ENCODE peak calls at places on chromosome 12, in six cellular contexts. One of them, this sample, is unnamed.
A peak's percentile ranks its signal among the peaks of the same experiment; 100 is the strongest.

GRCh38 chr12:126831115-126831514 is 1435.9 kb upstream of the TMEM132C start:
- DNase-seq in ovary: no peak
- DNase-seq in esophagus squamous epithelium: no peak
- DNase-seq in heart left ventricle: no peak
- DNase-seq in IMR-90: no peak
- DNase-seq in body of pancreas: no peak
- DNase-seq in this sample: no peak

GRCh38 chr12:19095869-19096480 is 33.6 kb upstream of the PLEKHA5 start:
- DNase-seq in ovary: no peak
- DNase-seq in esophagus squamous epithelium: no peak
- DNase-seq in heart left ventricle: no peak
- DNase-seq in IMR-90: peak; percentile 17
- DNase-seq in body of pancreas: no peak
- DNase-seq in this sample: no peak

GRCh38 chr12:32273712-32274111 is 125.6 kb upstream of the FGD4 start:
- DNase-seq in ovary: no peak
- DNase-seq in esophagus squamous epithelium: no peak
- DNase-seq in heart left ventricle: no peak
- DNase-seq in IMR-90: no peak
- DNase-seq in body of pancreas: no peak
- DNase-seq in this sample: no peak

GRCh38 chr12:105194947-105195346 is 41.0 kb downstream of the APPL2 start:
- DNase-seq in ovary: no peak
- DNase-seq in esophagus squamous epithelium: no peak
- DNase-seq in heart left ventricle: no peak
- DNase-seq in IMR-90: no peak
- DNase-seq in body of pancreas: no peak
- DNase-seq in this sample: no peak

GRCh38 chr12:45670339-45671065 is 59.0 kb upstream of the ARID2 start:
- DNase-seq in ovary: no peak
- DNase-seq in esophagus squamous epithelium: no peak
- DNase-seq in heart left ventricle: no peak
- DNase-seq in IMR-90: no peak
- DNase-seq in body of pancreas: no peak
- DNase-seq in this sample: no peak

GRCh38 chr12:116719661-116720060 is 18.2 kb downstream of the SPRING1 start:
- DNase-seq in ovary: no peak
- DNase-seq in esophagus squamous epithelium: no peak
- DNase-seq in heart left ventricle: no peak
- DNase-seq in IMR-90: no peak
- DNase-seq in body of pancreas: no peak
- DNase-seq in this sample: no peak

GRCh38 chr12:49970658-49971057 is 2.1 kb upstream of the AQP6 start:
- DNase-seq in ovary: no peak
- DNase-seq in esophagus squamous epithelium: no peak
- DNase-seq in heart left ventricle: no peak
- DNase-seq in IMR-90: no peak
- DNase-seq in body of pancreas: no peak
- DNase-seq in this sample: no peak

GRCh38 chr12:5433081-5433839 is 1.4 kb downstream of the NTF3 start:
- DNase-seq in ovary: peak; percentile 62
- DNase-seq in esophagus squamous epithelium: no peak
- DNase-seq in heart left ventricle: no peak
- DNase-seq in IMR-90: peak; percentile 63
- DNase-seq in body of pancreas: no peak
- DNase-seq in this sample: no peak

GRCh38 chr12:77325505-77325904 is 260.1 kb upstream of the E2F7 start:
- DNase-seq in ovary: peak; percentile 47
- DNase-seq in esophagus squamous epithelium: no peak
- DNase-seq in heart left ventricle: peak; percentile 52
- DNase-seq in IMR-90: no peak
- DNase-seq in body of pancreas: no peak
- DNase-seq in this sample: no peak

GRCh38 chr12:4272014-4272975 is 1.3 kb upstream of the CCND2 start:
- DNase-seq in ovary: peak; percentile 62
- DNase-seq in esophagus squamous epithelium: peak; percentile 67
- DNase-seq in heart left ventricle: peak; percentile 86
- DNase-seq in IMR-90: peak; percentile 6
- DNase-seq in body of pancreas: peak; percentile 67
- DNase-seq in this sample: peak; percentile 60

GRCh38 chr12:1350055-1350933 is 244.1 kb downstream of the FBXL14 start:
- DNase-seq in ovary: no peak
- DNase-seq in esophagus squamous epithelium: no peak
- DNase-seq in heart left ventricle: no peak
- DNase-seq in IMR-90: peak; percentile 86
- DNase-seq in body of pancreas: no peak
- DNase-seq in this sample: no peak

GRCh38 chr12:1527789-1528188 is 66.6 kb downstream of the FBXL14 start:
- DNase-seq in ovary: no peak
- DNase-seq in esophagus squamous epithelium: no peak
- DNase-seq in heart left ventricle: no peak
- DNase-seq in IMR-90: peak; percentile 92
- DNase-seq in body of pancreas: no peak
- DNase-seq in this sample: no peak

GRCh38 chr12:105740970-105741725 is 397.6 kb downstream of the NUAK1 start:
- DNase-seq in ovary: peak; percentile 46
- DNase-seq in esophagus squamous epithelium: no peak
- DNase-seq in heart left ventricle: peak; percentile 71
- DNase-seq in IMR-90: peak; percentile 30
- DNase-seq in body of pancreas: no peak
- DNase-seq in this sample: peak; percentile 66

GRCh38 chr12:49058366-49059062 is 2.1 kb downstream of the KMT2D start:
- DNase-seq in ovary: no peak
- DNase-seq in esophagus squamous epithelium: no peak
- DNase-seq in heart left ventricle: peak; percentile 51
- DNase-seq in IMR-90: no peak
- DNase-seq in body of pancreas: no peak
- DNase-seq in this sample: no peak

GRCh38 chr12:10082057-10082874 is 16.5 kb downstream of the CLEC1A start:
- DNase-seq in ovary: no peak
- DNase-seq in esophagus squamous epithelium: no peak
- DNase-seq in heart left ventricle: no peak
- DNase-seq in IMR-90: no peak
- DNase-seq in body of pancreas: no peak
- DNase-seq in this sample: no peak

GRCh38 chr12:5388581-5389535 is 43.0 kb upstream of the NTF3 start:
- DNase-seq in ovary: no peak
- DNase-seq in esophagus squamous epithelium: no peak
- DNase-seq in heart left ventricle: no peak
- DNase-seq in IMR-90: peak; percentile 18
- DNase-seq in body of pancreas: no peak
- DNase-seq in this sample: no peak

GRCh38 chr12:49763006-49763591 is 21.7 kb downstream of the TMBIM6 start:
- DNase-seq in ovary: peak; percentile 60
- DNase-seq in esophagus squamous epithelium: no peak
- DNase-seq in heart left ventricle: peak; percentile 86
- DNase-seq in IMR-90: peak; percentile 39
- DNase-seq in body of pancreas: peak; percentile 62
- DNase-seq in this sample: peak; percentile 75

GRCh38 chr12:91958816-91959215 is 186.8 kb downstream of the BTG1 start:
- DNase-seq in ovary: no peak
- DNase-seq in esophagus squamous epithelium: no peak
- DNase-seq in heart left ventricle: no peak
- DNase-seq in IMR-90: peak; percentile 86
- DNase-seq in body of pancreas: no peak
- DNase-seq in this sample: no peak

GRCh38 chr12:1073652-1074051 is 82.6 kb downstream of the ERC1 start:
- DNase-seq in ovary: no peak
- DNase-seq in esophagus squamous epithelium: no peak
- DNase-seq in heart left ventricle: no peak
- DNase-seq in IMR-90: no peak
- DNase-seq in body of pancreas: no peak
- DNase-seq in this sample: no peak

GRCh38 chr12:58504539-58504938 is 415.8 kb downstream of the LRIG3 start:
- DNase-seq in ovary: no peak
- DNase-seq in esophagus squamous epithelium: no peak
- DNase-seq in heart left ventricle: no peak
- DNase-seq in IMR-90: peak; percentile 66
- DNase-seq in body of pancreas: no peak
- DNase-seq in this sample: peak; percentile 62

GRCh38 chr12:97567619-97568110 is 105.1 kb downstream of the RMST start:
- DNase-seq in ovary: no peak
- DNase-seq in esophagus squamous epithelium: no peak
- DNase-seq in heart left ventricle: no peak
- DNase-seq in IMR-90: no peak
- DNase-seq in body of pancreas: no peak
- DNase-seq in this sample: no peak

GRCh38 chr12:79690606-79691298 is at the start of gene PAWR:
- DNase-seq in ovary: peak; percentile 78
- DNase-seq in esophagus squamous epithelium: no peak
- DNase-seq in heart left ventricle: peak; percentile 82
- DNase-seq in IMR-90: peak; percentile 66
- DNase-seq in body of pancreas: peak; percentile 84
- DNase-seq in this sample: peak; percentile 80

GRCh38 chr12:117486840-117487659 is 125.6 kb upstream of the NOS1 start:
- DNase-seq in ovary: no peak
- DNase-seq in esophagus squamous epithelium: no peak
- DNase-seq in heart left ventricle: peak; percentile 69
- DNase-seq in IMR-90: no peak
- DNase-seq in body of pancreas: peak; percentile 39
- DNase-seq in this sample: peak; percentile 94

GRCh38 chr12:105659355-105660075 is 329.0 kb downstream of the C12orf75 start:
- DNase-seq in ovary: peak; percentile 21
- DNase-seq in esophagus squamous epithelium: no peak
- DNase-seq in heart left ventricle: no peak
- DNase-seq in IMR-90: no peak
- DNase-seq in body of pancreas: no peak
- DNase-seq in this sample: peak; percentile 20

GRCh38 chr12:31215521-31216232 is 110.3 kb downstream of the SINHCAF start:
- DNase-seq in ovary: no peak
- DNase-seq in esophagus squamous epithelium: no peak
- DNase-seq in heart left ventricle: no peak
- DNase-seq in IMR-90: no peak
- DNase-seq in body of pancreas: peak; percentile 51
- DNase-seq in this sample: no peak

DNA sequence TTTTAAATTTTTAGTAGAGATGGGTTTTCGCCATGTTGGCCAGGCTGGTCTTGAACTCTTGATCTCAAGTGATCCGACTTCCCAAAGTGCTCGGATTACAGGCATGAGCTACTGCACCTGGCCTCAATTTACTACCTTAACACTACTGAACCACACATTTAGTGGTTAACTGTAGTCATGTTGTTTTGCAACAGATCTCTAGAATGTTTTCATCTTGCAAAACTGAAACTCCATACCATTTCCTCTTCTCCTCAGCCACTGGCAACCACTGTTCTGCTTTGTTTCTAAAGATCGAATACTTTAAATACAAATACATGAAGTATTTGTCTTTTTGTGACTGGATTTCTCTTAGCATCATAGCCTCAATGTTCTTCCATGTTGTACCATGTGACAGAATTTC is 15.4 kb upstream of the SMCO2 start:
- DNase-seq in ovary: no peak
- DNase-seq in esophagus squamous epithelium: no peak
- DNase-seq in heart left ventricle: no peak
- DNase-seq in IMR-90: no peak
- DNase-seq in body of pancreas: no peak
- DNase-seq in this sample: no peak
- TF ChIP-seq POLR2A in ovary: no peak
- TF ChIP-seq POLR2A in esophagus squamous epithelium: no peak
- TF ChIP-seq POLR2A in heart left ventricle: no peak
- TF ChIP-seq POLR2A in IMR-90: no peak
- TF ChIP-seq POLR2A in body of pancreas: no peak
- TF ChIP-seq POLR2A in this sample: no peak

GRCh38 chr12:25387136-25388050 is 136.7 kb upstream of the KRAS start:
- DNase-seq in ovary: peak; percentile 89
- DNase-seq in esophagus squamous epithelium: no peak
- DNase-seq in heart left ventricle: peak; percentile 84
- DNase-seq in IMR-90: peak; percentile 92
- DNase-seq in body of pancreas: peak; percentile 90
- DNase-seq in this sample: peak; percentile 88
- TF ChIP-seq POLR2A in ovary: no peak
- TF ChIP-seq POLR2A in esophagus squamous epithelium: no peak
- TF ChIP-seq POLR2A in heart left ventricle: no peak
- TF ChIP-seq POLR2A in IMR-90: peak; percentile 78
- TF ChIP-seq POLR2A in body of pancreas: no peak
- TF ChIP-seq POLR2A in this sample: no peak

GRCh38 chr12:108563135-108563803 is 873 bp downstream of the ISCU start:
- DNase-seq in ovary: peak; percentile 80
- DNase-seq in esophagus squamous epithelium: peak; percentile 44
- DNase-seq in heart left ventricle: peak; percentile 88
- DNase-seq in IMR-90: peak; percentile 88
- DNase-seq in body of pancreas: peak; percentile 73
- DNase-seq in this sample: peak; percentile 90
- TF ChIP-seq POLR2A in ovary: peak; percentile 14
- TF ChIP-seq POLR2A in esophagus squamous epithelium: no peak
- TF ChIP-seq POLR2A in heart left ventricle: no peak
- TF ChIP-seq POLR2A in IMR-90: peak; percentile 43
- TF ChIP-seq POLR2A in body of pancreas: no peak
- TF ChIP-seq POLR2A in this sample: peak; percentile 51

GRCh38 chr12:6635856-6636521 is at the start of gene LPAR5:
- DNase-seq in ovary: no peak
- DNase-seq in esophagus squamous epithelium: no peak
- DNase-seq in heart left ventricle: no peak
- DNase-seq in IMR-90: no peak
- DNase-seq in body of pancreas: no peak
- DNase-seq in this sample: no peak
- TF ChIP-seq POLR2A in ovary: no peak
- TF ChIP-seq POLR2A in esophagus squamous epithelium: peak; percentile 58
- TF ChIP-seq POLR2A in heart left ventricle: no peak
- TF ChIP-seq POLR2A in IMR-90: no peak
- TF ChIP-seq POLR2A in body of pancreas: no peak
- TF ChIP-seq POLR2A in this sample: no peak